ENCODE peak calls at places on chromosomes 6 and 20, in nine cellular contexts. B, Z, X, O, J, L, E, V and U are unnamed samples.

GRCh38 chr20:32067234-32067821 is 15.3 kb downstream of the HCK start:
- DNase-seq in O (peak), B (no peak), E (no peak), V (no peak), L (no peak), X (peak), J (no peak), Z (no peak), U (no peak)

GRCh38 chr6:64691069-64691468 is 1016.0 kb downstream of the EYS start:
- DNase-seq in O (no peak), Z (no peak), J (no peak), V (no peak), B (no peak), X (no peak), L (no peak), E (no peak), U (no peak)

GRCh38 chr6:12232821-12233220 is 57.3 kb upstream of the EDN1 start:
- DNase-seq in V (no peak), O (no peak), L (no peak), J (no peak), Z (no peak), B (no peak), X (no peak), E (no peak), U (no peak)

GRCh38 chr20:56842086-56842485 is 213.0 kb downstream of the TFAP2C start:
- DNase-seq in E (no peak), V (no peak), O (no peak), B (no peak), J (no peak), L (no peak), Z (no peak), X (no peak), U (no peak)

GRCh38 chr6:142645663-142646062 is 299.3 kb downstream of the HIVEP2 start:
- DNase-seq in E (no peak), X (no peak), J (no peak), V (no peak), L (no peak), Z (no peak), O (no peak), B (no peak), U (no peak)

GRCh38 chr6:137494281-137494966 is at the start of gene OLIG3:
- DNase-seq in L (no peak), E (peak), X (no peak), J (no peak), O (no peak), Z (no peak), B (no peak), V (peak), U (no peak)

GRCh38 chr20:51923611-51924010 is 121.3 kb upstream of the SALL4 start:
- DNase-seq in X (no peak), L (no peak), J (no peak), E (no peak), O (no peak), B (no peak), V (no peak), Z (no peak), U (no peak)

GRCh38 chr6:11350294-11350693 is 117.8 kb upstream of the NEDD9 start:
- DNase-seq in X (no peak), O (no peak), Z (no peak), J (no peak), B (peak), L (peak), E (no peak), V (no peak), U (no peak)

GRCh38 chr6:6685249-6685667 is 96.7 kb downstream of the LY86 start:
- DNase-seq in L (peak), B (no peak), O (no peak), Z (no peak), J (no peak), V (no peak), E (no peak), X (no peak), U (no peak)

GRCh38 chr6:6688283-6688682 is 99.8 kb downstream of the LY86 start:
- DNase-seq in B (no peak), X (no peak), E (no peak), L (peak), O (no peak), Z (peak), J (no peak), V (no peak), U (no peak)

GRCh38 chr6:6686176-6686575 is 97.7 kb downstream of the LY86 start:
- DNase-seq in X (no peak), Z (no peak), E (no peak), B (no peak), O (no peak), V (no peak), J (no peak), L (no peak), U (no peak)

GRCh38 chr6:6688951-6689350 is 100.4 kb downstream of the LY86 start:
- DNase-seq in B (no peak), E (no peak), Z (no peak), V (no peak), X (no peak), O (no peak), J (no peak), L (no peak), U (no peak)

GRCh38 chr6:6686748-6687601 is 98.5 kb downstream of the LY86 start:
- DNase-seq in L (peak), J (peak), V (no peak), Z (peak), E (no peak), B (peak), O (peak), X (peak), U (no peak)
- TF ChIP-seq POLR2A in L (no peak), J (no peak), V (no peak), Z (peak), E (no peak), B (peak), O (peak), X (peak), U (no peak)

DNA sequence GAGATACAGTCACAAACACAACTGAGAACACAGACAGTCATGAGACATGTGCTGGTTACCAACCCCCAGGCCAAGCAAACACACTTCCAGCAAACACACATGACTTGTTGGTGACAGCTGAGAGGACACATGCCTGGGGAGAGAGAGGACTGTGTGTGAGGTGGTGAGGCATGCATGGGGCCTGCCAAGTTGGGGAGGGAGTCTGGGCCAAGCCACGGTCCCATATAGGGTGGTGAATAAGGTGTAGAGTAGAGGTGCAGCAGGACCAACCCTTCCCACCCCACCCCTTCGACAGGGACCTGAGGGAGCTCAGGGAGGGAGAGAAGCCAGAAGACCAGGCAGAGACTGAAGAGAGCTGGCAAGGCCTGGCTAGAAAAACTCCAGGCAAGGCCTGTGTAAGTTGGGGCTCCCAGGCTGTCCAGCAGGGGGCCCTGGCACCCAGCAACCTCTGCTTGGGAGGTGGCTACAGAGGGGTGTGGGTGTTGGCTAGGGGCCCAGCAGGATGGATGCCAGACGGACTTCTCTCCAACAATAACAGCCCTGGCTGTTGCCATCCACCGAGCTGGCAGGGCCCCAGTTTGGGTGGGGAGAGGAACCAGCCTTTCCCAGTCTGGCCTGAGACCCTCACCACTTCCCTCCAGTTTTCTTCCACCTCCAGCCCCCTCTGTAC is 2.0 kb upstream of the SLC29A1 start:
- DNase-seq in V (peak), J (peak), B (peak), E (peak), Z (peak), O (peak), X (peak), L (peak), U (peak)
- TF ChIP-seq POLR2A in V (peak), J (no peak), B (no peak), E (no peak), Z (no peak), O (no peak), X (no peak), L (no peak), U (no peak)

DNA sequence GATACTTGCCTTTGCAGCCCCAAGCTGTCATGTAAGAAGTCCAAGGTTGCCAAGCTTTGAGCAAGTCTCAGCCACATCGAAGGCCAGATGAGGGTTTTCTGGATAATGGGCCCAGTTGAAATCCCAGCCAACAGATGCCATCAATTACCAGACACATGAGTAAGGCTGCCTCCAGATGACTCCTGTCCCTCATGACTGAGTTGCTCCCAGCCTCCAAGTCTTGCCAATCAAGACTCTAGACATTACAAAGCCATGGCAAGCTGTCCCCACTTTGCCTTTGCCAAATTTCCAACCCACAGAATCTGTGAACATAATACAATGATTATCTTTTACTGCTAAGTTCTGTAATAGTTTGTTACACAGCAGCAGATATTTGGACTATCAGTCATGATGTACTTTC is 76.8 kb upstream of the ARMC2 start:
- DNase-seq in L (no peak), X (no peak), B (no peak), Z (no peak), E (no peak), J (no peak), O (no peak), V (peak), U (no peak)
- TF ChIP-seq POLR2A in L (no peak), X (no peak), B (no peak), Z (no peak), E (no peak), J (no peak), O (no peak), V (no peak), U (no peak)

DNA sequence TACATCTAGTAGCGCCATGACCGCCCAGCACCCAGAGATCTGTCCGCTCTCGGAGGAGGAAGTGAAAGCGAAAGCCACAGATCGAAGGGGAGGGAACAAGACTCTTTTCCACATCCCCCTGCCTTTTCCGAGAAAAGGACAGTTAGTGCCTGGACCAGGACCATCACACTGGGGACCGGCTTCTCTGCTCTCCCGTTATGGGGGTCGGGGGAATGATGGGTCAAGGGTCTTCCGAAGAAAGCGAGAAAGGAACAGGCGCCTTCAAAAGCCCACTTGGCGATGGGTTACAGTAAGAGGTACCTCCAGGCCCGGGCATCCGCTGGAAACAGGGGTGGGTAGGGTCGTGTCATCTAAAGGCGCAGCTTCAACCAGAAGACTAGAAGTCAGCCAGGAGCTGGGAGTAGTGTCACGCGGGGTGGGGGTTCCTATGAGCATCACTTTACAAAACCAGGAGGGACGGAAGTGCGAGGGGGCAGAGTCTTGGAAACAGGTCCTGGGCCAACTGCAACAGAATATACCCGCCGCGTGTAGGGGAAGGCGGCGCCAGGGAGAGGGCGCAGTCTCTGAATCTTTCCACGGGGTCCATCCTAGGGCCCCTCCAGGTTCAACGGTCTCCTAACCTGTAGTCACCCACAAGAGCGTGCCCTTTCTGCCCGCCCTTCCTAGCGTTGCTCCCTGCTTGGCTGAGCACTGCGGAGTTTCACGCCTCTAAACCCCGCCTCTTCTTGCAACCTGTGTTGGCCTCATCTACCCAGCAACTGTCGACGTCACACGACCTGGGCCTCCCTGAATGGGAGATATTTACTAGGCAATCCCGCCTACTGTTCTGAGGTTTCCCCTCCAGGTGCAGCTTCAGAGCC is at the start of gene PSMB8:
- DNase-seq in V (peak), X (peak), O (peak), B (peak), L (peak), Z (peak), E (peak), J (peak), U (peak)
- TF ChIP-seq POLR2A in V (peak), X (peak), O (no peak), B (peak), L (peak), Z (peak), E (peak), J (peak), U (peak)

GRCh38 chr6:84408028-84408427 is 180.6 kb upstream of the CEP162 start:
- DNase-seq in V (no peak), B (no peak), O (no peak), Z (no peak), E (no peak), L (no peak), J (no peak), X (no peak), U (no peak)
- TF ChIP-seq POLR2A in V (no peak), B (no peak), O (no peak), Z (no peak), E (no peak), L (no peak), J (no peak), X (no peak), U (no peak)

GRCh38 chr6:25726122-25726911 is 28.2 kb upstream of the SLC17A4 start:
- DNase-seq in E (no peak), Z (no peak), O (no peak), B (no peak), J (no peak), X (no peak), L (no peak), V (no peak), U (no peak)
- TF ChIP-seq POLR2A in E (no peak), Z (no peak), O (no peak), B (no peak), J (no peak), X (no peak), L (no peak), V (no peak), U (no peak)

GRCh38 chr6:75205776-75206334 is at the start of gene COL12A1:
- DNase-seq in J (peak), Z (peak), E (no peak), O (peak), L (no peak), X (peak), B (no peak), V (peak), U (peak)
- TF ChIP-seq POLR2A in J (peak), Z (no peak), E (no peak), O (no peak), L (no peak), X (no peak), B (no peak), V (peak), U (no peak)

GRCh38 chr6:35728663-35729348 is 8.0 kb upstream of the ARMC12 start:
- DNase-seq in L (no peak), X (no peak), B (peak), J (peak), V (no peak), Z (peak), E (no peak), O (no peak), U (no peak)

GRCh38 chr6:35727206-35727934 is 9.5 kb upstream of the ARMC12 start:
- DNase-seq in J (peak), B (no peak), V (peak), Z (peak), O (peak), E (peak), L (peak), X (peak), U (peak)

GRCh38 chr6:35729722-35730121 is 7.1 kb upstream of the ARMC12 start:
- DNase-seq in E (no peak), Z (no peak), V (no peak), O (no peak), B (peak), J (no peak), L (no peak), X (no peak), U (no peak)

GRCh38 chr6:35729349-35729678 is 7.5 kb upstream of the ARMC12 start:
- DNase-seq in J (no peak), E (no peak), B (peak), Z (no peak), X (no peak), L (no peak), O (no peak), V (no peak), U (no peak)

DNA sequence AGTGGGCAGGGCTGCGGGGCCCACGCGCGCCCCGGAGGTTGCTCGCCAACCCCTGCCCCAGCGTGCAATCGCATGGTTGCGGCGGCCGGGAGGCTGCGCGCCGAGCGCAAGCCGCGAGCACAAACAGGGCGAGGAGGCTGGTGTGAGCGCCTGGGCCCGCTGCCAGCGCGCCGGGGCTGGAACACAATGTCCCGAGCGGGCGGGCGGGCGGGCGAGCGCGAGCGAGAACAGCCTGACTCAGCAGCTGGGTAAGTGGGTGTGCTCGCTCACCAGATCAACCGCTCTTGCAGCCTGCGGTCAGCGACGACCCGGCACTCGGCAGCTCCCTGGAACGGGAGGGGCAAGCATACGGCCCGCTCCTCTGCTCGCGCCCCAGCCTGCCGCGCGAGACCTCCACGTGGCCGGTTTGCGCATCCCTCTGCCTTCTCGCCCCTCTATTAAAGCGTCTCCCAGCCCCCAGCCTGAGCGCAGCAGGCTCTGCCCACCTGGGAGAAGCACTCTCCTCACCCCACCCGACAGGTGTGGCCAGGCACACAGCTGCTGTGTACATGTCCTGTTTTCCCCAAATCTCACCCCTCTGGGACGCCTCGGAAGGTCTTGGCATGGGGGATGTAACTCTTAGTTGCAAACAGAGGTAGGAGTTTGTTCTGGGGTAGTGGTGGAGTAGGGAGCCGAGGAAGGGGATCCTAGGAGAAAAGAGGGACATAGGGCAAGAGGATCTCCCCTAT is 8.7 kb upstream of the ARMC12 start:
- DNase-seq in Z (peak), V (peak), J (peak), X (peak), O (peak), B (peak), L (peak), E (peak), U (peak)
- TF ChIP-seq POLR2A in Z (peak), V (peak), J (no peak), X (peak), O (no peak), B (peak), L (no peak), E (no peak), U (no peak)